ENCODE peak calls at places on chromosomes 5 and 9, in four cellular contexts. One of them, this sample, is unnamed.

GRCh38 chr5:132392978-132393825 is 23.7 kb downstream of the SLC22A5 start:
- DNase-seq in OCI-M1: no peak
- DNase-seq in HEK293T: no peak
- DNase-seq in nucleus accumbens: no peak
- DNase-seq in this sample: no peak

GRCh38 chr5:73412597-73412988 is 36.0 kb downstream of the FOXD1 start:
- DNase-seq in OCI-M1: no peak
- DNase-seq in HEK293T: no peak
- DNase-seq in nucleus accumbens: no peak
- DNase-seq in this sample: no peak

GRCh38 chr5:33491941-33492340 is 51.2 kb downstream of the TARS1 start:
- DNase-seq in OCI-M1: no peak
- DNase-seq in HEK293T: no peak
- DNase-seq in nucleus accumbens: no peak
- DNase-seq in this sample: no peak

GRCh38 chr5:15529821-15530220 is 29.8 kb downstream of the FBXL7 start:
- DNase-seq in OCI-M1: no peak
- DNase-seq in HEK293T: no peak
- DNase-seq in nucleus accumbens: no peak
- DNase-seq in this sample: no peak

GRCh38 chr9:135780626-135781025 is 78.6 kb downstream of the KCNT1 start:
- DNase-seq in OCI-M1: no peak
- DNase-seq in HEK293T: no peak
- DNase-seq in nucleus accumbens: no peak
- DNase-seq in this sample: no peak

GRCh38 chr5:122259995-122260394 is 52.0 kb upstream of the SNCAIP start:
- DNase-seq in OCI-M1: no peak
- DNase-seq in HEK293T: no peak
- DNase-seq in nucleus accumbens: no peak
- DNase-seq in this sample: no peak

GRCh38 chr5:172820046-172820767 is 13.8 kb upstream of the ERGIC1 start:
- DNase-seq in OCI-M1: no peak
- DNase-seq in HEK293T: no peak
- DNase-seq in nucleus accumbens: no peak
- DNase-seq in this sample: no peak

GRCh38 chr5:157290156-157290980 is 24.4 kb downstream of the CYFIP2 start:
- DNase-seq in OCI-M1: no peak
- DNase-seq in HEK293T: no peak
- DNase-seq in nucleus accumbens: no peak
- DNase-seq in this sample: no peak

GRCh38 chr5:96244696-96245095 is 188.4 kb downstream of the PCSK1 start:
- DNase-seq in OCI-M1: no peak
- DNase-seq in HEK293T: no peak
- DNase-seq in nucleus accumbens: no peak
- DNase-seq in this sample: no peak

GRCh38 chr5:72586788-72587530 is 79.7 kb upstream of the ZNF366 start:
- DNase-seq in OCI-M1: no peak
- DNase-seq in HEK293T: no peak
- DNase-seq in nucleus accumbens: no peak
- DNase-seq in this sample: no peak

GRCh38 chr5:4802044-4802443 is 338.1 kb upstream of the ADAMTS16 start:
- DNase-seq in OCI-M1: no peak
- DNase-seq in HEK293T: no peak
- DNase-seq in nucleus accumbens: no peak
- DNase-seq in this sample: no peak

GRCh38 chr5:14143843-14144585 is 872 bp downstream of the TRIO start:
- DNase-seq in OCI-M1: no peak
- DNase-seq in HEK293T: no peak
- DNase-seq in nucleus accumbens: no peak
- DNase-seq in this sample: no peak

GRCh38 chr5:137695651-137696428 is 40.0 kb downstream of the KLHL3 start:
- DNase-seq in OCI-M1: peak
- DNase-seq in HEK293T: no peak
- DNase-seq in nucleus accumbens: no peak
- DNase-seq in this sample: no peak

GRCh38 chr5:140569197-140569596 is 4.6 kb downstream of the SLC35A4 start:
- DNase-seq in OCI-M1: peak
- DNase-seq in HEK293T: no peak
- DNase-seq in nucleus accumbens: no peak
- DNase-seq in this sample: no peak

GRCh38 chr9:624935-625505 is 216.5 kb upstream of the DMRT1 start:
- DNase-seq in OCI-M1: peak
- DNase-seq in HEK293T: no peak
- DNase-seq in nucleus accumbens: no peak
- DNase-seq in this sample: no peak

GRCh38 chr9:100170085-100170484 is 71.0 kb downstream of the INVS start:
- DNase-seq in OCI-M1: no peak
- DNase-seq in HEK293T: no peak
- DNase-seq in nucleus accumbens: no peak
- DNase-seq in this sample: no peak